ENCODE peak calls at places on chromosomes 5 and 9, in six cellular contexts. B, O, K, Y, J and Q are unnamed samples.

GRCh38 chr9:127783111-127783621 is 2.7 kb upstream of the CDK9 start:
- DNase-seq in K (no peak), J (no peak), B (no peak), O (no peak), Y (peak), Q (no peak)

GRCh38 chr5:180689071-180689694 is 39.8 kb upstream of the FLT4 start:
- DNase-seq in K (no peak), Y (no peak), B (no peak), O (no peak), J (no peak), Q (no peak)

GRCh38 chr5:157116483-157116954 is 7.7 kb upstream of the HAVCR2 start:
- DNase-seq in O (no peak), J (no peak), B (no peak), Y (no peak), K (no peak), Q (no peak)

GRCh38 chr5:128574041-128574440 is 36.0 kb upstream of the FBN2 start:
- DNase-seq in Y (no peak), B (peak), J (peak), O (no peak), K (peak), Q (no peak)

GRCh38 chr5:110402562-110402961 is 323.9 kb downstream of the TMEM232 start:
- DNase-seq in J (no peak), K (no peak), O (no peak), B (no peak), Y (no peak), Q (no peak)

GRCh38 chr5:1551426-1551825 is 27.7 kb upstream of the LPCAT1 start:
- DNase-seq in B (no peak), Y (no peak), J (no peak), K (no peak), O (no peak), Q (no peak)

GRCh38 chr9:127949827-127950512 is 12.3 kb upstream of the DPM2 start:
- DNase-seq in O (no peak), Y (no peak), K (no peak), B (no peak), J (no peak), Q (no peak)

GRCh38 chr5:110951373-110951791 is 120.1 kb upstream of the TSLP start:
- DNase-seq in B (peak), Y (no peak), O (no peak), J (peak), K (no peak), Q (no peak)

GRCh38 chr9:974993-975739 is 1.3 kb upstream of the DMRT3 start:
- DNase-seq in J (no peak), K (no peak), Y (no peak), B (no peak), O (no peak), Q (no peak)

GRCh38 chr5:113202904-113203716 is 226.5 kb downstream of the DCP2 start:
- DNase-seq in O (peak), B (peak), Y (peak), J (peak), K (peak), Q (no peak)

GRCh38 chr5:148697177-148697820 is 43.0 kb upstream of the HTR4 start:
- DNase-seq in J (peak), K (no peak), O (no peak), Y (no peak), B (peak), Q (no peak)

GRCh38 chr9:101028346-101029299 is at the start of gene PLPPR1:
- DNase-seq in O (no peak), B (peak), J (peak), Y (peak), K (peak), Q (peak)

GRCh38 chr9:106859957-106860715 is 2.8 kb upstream of the ZNF462 start:
- DNase-seq in J (peak), K (peak), B (peak), Y (peak), O (peak), Q (no peak)

GRCh38 chr5:963673-964531 is 44.7 kb upstream of the NKD2 start:
- DNase-seq in B (peak), O (no peak), J (peak), Y (no peak), K (no peak), Q (no peak)

GRCh38 chr9:113173341-113173740 is 22.5 kb downstream of the SLC31A2 start:
- DNase-seq in J (no peak), K (no peak), O (no peak), Y (no peak), B (no peak), Q (no peak)

GRCh38 chr5:156475831-156476551 is 149.0 kb downstream of the SGCD start:
- DNase-seq in K (peak), Y (peak), O (no peak), J (peak), B (peak), Q (no peak)

GRCh38 chr5:98095072-98095471 is 678.4 kb upstream of the RGMB start:
- DNase-seq in Y (no peak), O (no peak), K (no peak), J (no peak), B (no peak), Q (no peak)

GRCh38 chr5:132243366-132243977 is 14.0 kb upstream of the PDLIM4 start:
- DNase-seq in J (no peak), K (no peak), Y (no peak), B (no peak), O (no peak), Q (no peak)
- H3K4me3 ChIP-seq in J (no peak), K (no peak), Y (no peak), B (no peak), O (no peak), Q (no peak)

GRCh38 chr5:88878976-88879375 is 4.0 kb downstream of the MEF2C start:
- DNase-seq in B (no peak), Y (no peak), J (peak), K (no peak), O (no peak), Q (no peak)
- H3K4me3 ChIP-seq in B (no peak), Y (no peak), J (no peak), K (no peak), O (no peak), Q (no peak)

DNA sequence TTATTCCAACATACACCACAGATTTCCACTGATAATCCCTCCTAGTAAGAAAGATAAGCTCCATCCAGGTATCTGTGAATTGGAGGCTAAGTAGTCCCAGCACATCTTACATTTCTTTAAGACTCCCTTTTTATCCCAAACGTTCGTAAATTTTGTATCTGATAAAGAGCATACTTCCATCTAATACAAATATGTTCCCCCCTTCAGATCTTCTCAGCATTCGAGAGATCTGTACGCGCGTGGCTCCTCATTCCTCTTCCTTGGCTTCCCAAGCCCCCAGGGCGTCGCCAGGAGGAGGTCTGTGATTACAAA is 20.0 kb downstream of the CDKN2A start:
- DNase-seq in O (no peak), B (no peak), J (no peak), Y (no peak), K (no peak), Q (no peak)
- H3K4me3 ChIP-seq in O (peak), B (peak), J (peak), Y (no peak), K (no peak), Q (peak)

GRCh38 chr9:132239999-132240859 is 78.4 kb downstream of the NTNG2 start:
- DNase-seq in Y (peak), O (no peak), B (no peak), J (no peak), K (no peak), Q (no peak)
- H3K4me3 ChIP-seq in Y (no peak), O (peak), B (no peak), J (peak), K (peak), Q (peak)